ENCODE peak calls at places on chromosomes 2 and 18, in four cellular contexts. C is GF-D8, D is NCI-H1105, I is AG08396. T is an unnamed sample.

GRCh38 chr18:58216071-58216471 is 172.0 kb downstream of the NEDD4L start:
- DNase-seq in C (no peak), D (no peak), I (no peak), T (no peak)

GRCh38 chr2:227822416-227823003 is 8.9 kb downstream of the CCL20 start:
- DNase-seq in C (no peak), D (no peak), I (no peak), T (no peak)

GRCh38 chr2:9971105-9971818 is 19.8 kb downstream of the GRHL1 start:
- DNase-seq in C (no peak), D (no peak), I (no peak), T (no peak)

GRCh38 chr2:130391058-130391871 is 35.4 kb downstream of the PTPN18 start:
- DNase-seq in C (no peak), D (peak), I (peak), T (peak)

GRCh38 chr2:232308986-232309385 is 69.6 kb upstream of the ALPP start:
- DNase-seq in C (no peak), D (no peak), I (no peak), T (no peak)

GRCh38 chr2:186570587-186570986 is 19.3 kb upstream of the ITGAV start:
- DNase-seq in C (no peak), D (no peak), I (no peak), T (no peak)

GRCh38 chr18:35835838-35836237 is 136.6 kb upstream of the RMP24 start:
- DNase-seq in C (no peak), D (no peak), I (no peak), T (no peak)

GRCh38 chr2:120520929-120521912 is 175.3 kb downstream of the INHBB start:
- DNase-seq in C (no peak), D (no peak), I (peak), T (peak)

GRCh38 chr2:181656450-181657261 is at the start of gene CERKL:
- DNase-seq in C (no peak), D (no peak), I (peak), T (no peak)

GRCh38 chr2:236101311-236101950 is 66.8 kb downstream of the GBX2 start:
- DNase-seq in C (no peak), D (no peak), I (no peak), T (no peak)

GRCh38 chr2:37489536-37489935 is 145.1 kb downstream of the QPCT start:
- DNase-seq in C (no peak), D (no peak), I (no peak), T (no peak)

GRCh38 chr18:21454725-21455124 is 145.8 kb downstream of the ESCO1 start:
- DNase-seq in C (no peak), D (no peak), I (no peak), T (no peak)

GRCh38 chr2:150001788-150002187 is 414.2 kb upstream of the MMADHC start:
- DNase-seq in C (no peak), D (no peak), I (no peak), T (no peak)

GRCh38 chr2:209642146-209642815 is 129.4 kb upstream of the UNC80 start:
- DNase-seq in C (no peak), D (no peak), I (no peak), T (no peak)

GRCh38 chr18:64119916-64120315 is 29.0 kb downstream of the LINC00305 start:
- DNase-seq in C (no peak), D (peak), I (no peak), T (no peak)

GRCh38 chr2:134261398-134262131 is 7.7 kb downstream of the MGAT5 start:
- DNase-seq in C (no peak), D (no peak), I (peak), T (no peak)

GRCh38 chr18:9104244-9104901 is 1.9 kb downstream of the NDUFV2 start:
- DNase-seq in C (no peak), D (no peak), I (no peak), T (no peak)

GRCh38 chr2:10310489-10310888 is 7.8 kb downstream of the HPCAL1 start:
- DNase-seq in C (no peak), D (no peak), I (no peak), T (no peak)

GRCh38 chr2:240893363-240893828 is 2.6 kb downstream of the MAB21L4 start:
- DNase-seq in C (no peak), D (no peak), I (peak), T (no peak)

GRCh38 chr2:216064014-216064630 is 17.5 kb downstream of the PECR start:
- DNase-seq in C (no peak), D (no peak), I (no peak), T (no peak)

GRCh38 chr2:175884673-175885393 is 117.2 kb downstream of the LNPK start:
- DNase-seq in C (no peak), D (peak), I (no peak), T (no peak)

GRCh38 chr2:160338891-160339290 is 138.8 kb upstream of the ITGB6 start:
- DNase-seq in C (no peak), D (no peak), I (peak), T (no peak)

GRCh38 chr18:62072370-62072769 is 114.5 kb downstream of the PIGN start:
- DNase-seq in C (no peak), D (no peak), I (no peak), T (no peak)

GRCh38 chr2:136080114-136080513 is 37.8 kb downstream of the CXCR4 start:
- DNase-seq in C (no peak), D (no peak), I (no peak), T (no peak)

GRCh38 chr2:170423919-170424318 is 246.0 kb downstream of the MYO3B start:
- DNase-seq in C (no peak), D (no peak), I (no peak), T (no peak)

T was measured in HL-60.